ENCODE peak calls at places on chromosomes 16 and 17, in eight cellular contexts. O, J, H, B, C, E, R and F are unnamed samples.

GRCh38 chr16:48978501-48978900 is 303.1 kb downstream of the CBLN1 start:
- DNase-seq in E (no peak), O (no peak), B (no peak), R (no peak), J (no peak), H (no peak), C (no peak), F (no peak)

GRCh38 chr16:47927330-47927729 is 228.5 kb downstream of the ABCC12 start:
- DNase-seq in R (no peak), H (no peak), J (no peak), C (no peak), O (no peak), B (no peak), E (no peak), F (no peak)

GRCh38 chr16:27779719-27780161 is 229.8 kb downstream of the KATNIP start:
- DNase-seq in C (no peak), E (peak), J (no peak), R (peak), H (no peak), O (peak), B (no peak), F (no peak)

GRCh38 chr16:30350134-30350871 is 4.8 kb downstream of the CD2BP2 start:
- DNase-seq in R (no peak), H (no peak), B (peak), C (peak), O (no peak), E (no peak), J (no peak), F (no peak)

GRCh38 chr16:30053376-30054015 is 12.1 kb upstream of the ALDOA start:
- DNase-seq in R (no peak), O (no peak), J (no peak), B (no peak), C (no peak), H (no peak), E (peak), F (no peak)

GRCh38 chr16:55367301-55367745 is 43.3 kb downstream of the IRX6 start:
- DNase-seq in C (no peak), E (no peak), H (no peak), B (no peak), R (no peak), O (no peak), J (no peak), F (no peak)

GRCh38 chr17:11539637-11540036 is 58.6 kb upstream of the DNAH9 start:
- DNase-seq in J (no peak), O (no peak), B (no peak), C (no peak), R (no peak), H (no peak), E (no peak), F (no peak)

GRCh38 chr17:17565471-17566365 is 25.8 kb downstream of the PEMT start:
- DNase-seq in B (no peak), J (no peak), C (no peak), E (no peak), R (no peak), O (no peak), H (no peak), F (no peak)

GRCh38 chr17:75454193-75454592 is 2.2 kb upstream of the TMEM94 start:
- DNase-seq in R (no peak), H (no peak), E (no peak), J (no peak), C (no peak), B (peak), O (no peak), F (no peak)

GRCh38 chr16:15759070-15759469 is 97.8 kb downstream of the MYH11 start:
- DNase-seq in J (no peak), H (no peak), O (no peak), E (no peak), C (no peak), R (no peak), B (no peak), F (no peak)

GRCh38 chr17:74780443-74781238 is 4.5 kb upstream of the NAT9 start:
- DNase-seq in J (no peak), C (no peak), B (no peak), O (peak), E (peak), H (no peak), R (no peak), F (no peak)

GRCh38 chr17:83041305-83041704 is 38.1 kb upstream of the METRNL start:
- DNase-seq in O (peak), J (no peak), H (no peak), E (no peak), R (no peak), B (no peak), C (no peak), F (no peak)

GRCh38 chr16:85220125-85220839 is 108.0 kb upstream of the CIBAR2 start:
- DNase-seq in O (no peak), R (peak), B (no peak), H (peak), E (no peak), J (no peak), C (peak), F (peak)

GRCh38 chr17:76493505-76494167 is 7.6 kb downstream of the RHBDF2 start:
- DNase-seq in J (no peak), H (no peak), E (no peak), R (peak), O (no peak), C (peak), B (no peak), F (no peak)

GRCh38 chr17:57939797-57940196 is 15.4 kb downstream of the CUEDC1 start:
- DNase-seq in C (peak), E (peak), R (no peak), H (no peak), B (peak), J (no peak), O (no peak), F (no peak)

GRCh38 chr17:27807567-27808470 is 7.5 kb upstream of the NOS2 start:
- DNase-seq in B (peak), E (peak), O (no peak), C (peak), H (no peak), J (no peak), R (peak), F (no peak)

GRCh38 chr17:19750835-19751234 is 2.7 kb upstream of the ALDH3A1 start:
- DNase-seq in J (no peak), E (no peak), O (peak), C (no peak), R (no peak), B (no peak), H (no peak), F (no peak)

GRCh38 chr16:66289051-66289680 is 77.3 kb upstream of the CDH5 start:
- DNase-seq in E (no peak), C (no peak), B (no peak), J (no peak), H (no peak), R (no peak), O (no peak), F (peak)

GRCh38 chr16:3659200-3659599 is 4.7 kb downstream of the DNASE1 start:
- DNase-seq in J (no peak), O (no peak), C (no peak), R (no peak), B (no peak), E (no peak), H (no peak), F (peak)

GRCh38 chr16:10878644-10879498 is 1.9 kb downstream of the CIITA start:
- DNase-seq in R (peak), C (peak), E (no peak), O (no peak), H (peak), J (no peak), B (no peak), F (peak)

GRCh38 chr16:14505846-14506245 is 124.2 kb downstream of the PARN start:
- DNase-seq in O (peak), J (no peak), C (no peak), B (no peak), H (no peak), R (no peak), E (no peak), F (no peak)

GRCh38 chr17:19315104-19315503 is 47.4 kb downstream of the B9D1 start:
- DNase-seq in R (no peak), O (no peak), J (no peak), H (no peak), B (no peak), C (no peak), E (no peak), F (peak)

GRCh38 chr17:36723459-36723858 is 122.1 kb downstream of the MRM1 start:
- DNase-seq in J (no peak), C (no peak), H (no peak), O (no peak), E (no peak), R (no peak), B (no peak), F (no peak)

GRCh38 chr17:5763595-5763994 is 179.3 kb upstream of the NLRP1 start:
- DNase-seq in O (no peak), J (no peak), C (no peak), H (no peak), E (no peak), B (no peak), R (no peak), F (no peak)

GRCh38 chr16:27365142-27366089 is 36.6 kb upstream of the IL21R start:
- DNase-seq in E (no peak), J (no peak), C (no peak), R (no peak), H (no peak), O (peak), B (no peak), F (no peak)

DNA sequence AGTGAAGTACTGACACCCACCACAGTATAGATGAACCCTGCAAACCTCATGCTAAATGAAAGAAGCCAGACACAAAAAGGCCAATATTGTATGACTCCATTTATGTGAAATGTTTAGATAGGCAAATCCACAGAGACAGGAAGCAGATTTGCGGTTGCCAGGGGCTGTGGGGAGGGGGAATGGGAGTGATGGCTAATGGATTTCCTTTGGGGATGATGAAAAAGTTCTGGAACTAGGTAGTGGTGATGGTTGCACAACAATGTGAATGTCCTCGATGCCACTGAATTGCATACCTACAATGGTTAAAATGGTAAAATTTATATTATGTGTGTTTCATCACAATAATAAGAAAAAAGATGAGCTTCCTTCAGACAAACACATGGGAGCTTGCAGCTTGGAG is 28.4 kb upstream of the WFIKKN2 start:
- DNase-seq in E (no peak), B (no peak), R (no peak), C (no peak), J (no peak), H (no peak), O (no peak), F (no peak)
- H3K4me3 ChIP-seq in E (no peak), B (no peak), R (no peak), C (no peak), J (no peak), H (no peak), O (no peak), F (no peak)

DNA sequence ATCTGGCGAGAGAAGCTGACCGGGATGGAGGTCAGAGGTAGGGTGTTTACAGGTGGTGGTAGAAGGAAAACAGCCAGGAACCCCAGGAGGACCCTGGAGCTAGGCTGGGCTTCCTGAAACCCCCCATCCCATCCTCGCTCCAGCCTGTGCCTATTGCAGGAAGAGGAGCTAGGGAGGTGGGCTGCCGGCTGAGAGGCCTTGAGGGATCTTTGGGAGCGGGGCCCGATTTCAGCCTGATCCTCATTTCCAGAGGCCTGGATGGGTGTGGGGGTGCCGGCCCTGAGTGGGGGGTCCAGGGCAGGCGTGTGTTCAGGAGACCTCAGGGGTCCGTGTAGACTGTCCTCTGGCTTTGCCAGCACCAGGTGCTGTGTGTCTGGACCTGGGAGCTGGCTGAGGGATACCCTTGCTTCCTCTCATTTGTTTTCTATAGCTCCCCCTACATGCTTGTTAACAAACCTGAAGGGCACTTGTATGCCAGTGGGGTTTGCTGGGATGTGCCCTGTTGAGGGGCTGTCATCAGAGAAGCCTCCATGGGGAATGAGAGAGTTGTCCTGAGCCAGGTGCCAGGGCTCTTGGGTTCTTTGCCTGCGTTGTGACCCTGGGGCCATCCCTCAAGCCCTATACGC is 18.9 kb upstream of the RAP1GAP2 start:
- DNase-seq in H (no peak), J (no peak), E (no peak), C (no peak), O (no peak), R (no peak), B (no peak), F (no peak)
- TF ChIP-seq CTCF in H (no peak), J (no peak), E (no peak), C (no peak), O (peak), R (no peak), B (no peak), F (no peak)

DNA sequence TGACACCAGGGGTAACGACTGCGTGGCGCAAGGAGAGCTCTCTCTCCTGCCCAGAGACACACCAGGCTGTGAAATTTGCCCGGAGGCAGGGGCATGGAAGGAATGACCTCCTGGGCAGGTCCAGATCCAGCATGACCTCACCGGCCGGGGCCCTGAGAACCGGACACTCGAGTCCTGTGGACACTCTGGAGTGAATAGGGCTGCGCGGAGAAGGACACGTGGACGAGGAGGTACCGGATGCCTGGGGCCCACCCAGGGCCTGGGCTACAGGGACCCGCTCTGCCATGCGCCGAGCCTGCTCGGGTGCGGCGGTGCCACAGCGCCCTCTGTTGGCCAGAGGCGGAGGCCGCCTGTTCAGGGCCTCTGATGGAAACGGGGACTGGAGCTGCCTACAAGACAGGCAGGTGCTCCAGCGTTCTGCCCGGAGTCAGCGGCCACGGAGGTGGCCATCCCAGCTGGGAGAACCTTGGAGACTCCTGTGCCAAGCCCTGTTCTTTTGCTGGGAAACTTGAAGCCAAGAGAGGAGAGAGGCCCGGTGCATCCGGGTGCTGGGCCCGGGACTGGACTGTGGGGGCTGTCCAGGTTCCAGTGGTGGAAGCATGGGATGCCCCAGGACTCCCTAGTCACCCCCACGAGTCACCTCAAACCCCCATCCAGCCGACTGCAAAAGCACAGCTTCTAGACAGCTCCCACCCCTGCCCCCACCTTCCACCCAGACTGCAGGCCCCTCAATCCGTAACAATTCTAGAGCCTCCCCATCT is 19.3 kb upstream of the NXPH3 start:
- DNase-seq in R (peak), B (no peak), C (peak), E (peak), O (peak), J (no peak), H (peak), F (peak)
- TF ChIP-seq POLR2A in R (no peak), B (no peak), C (no peak), E (no peak), O (no peak), J (no peak), H (no peak), F (no peak)

GRCh38 chr17:7293821-7294613 is 422 bp downstream of the YBX2 start:
- DNase-seq in E (peak), O (no peak), J (no peak), R (peak), B (no peak), C (peak), H (no peak), F (no peak)
- H3K4me3 ChIP-seq in E (no peak), O (peak), J (no peak), R (peak), B (no peak), C (peak), H (peak), F (peak)

GRCh38 chr17:47843391-47843730 is 2.3 kb upstream of the SCRN2 start:
- DNase-seq in H (no peak), C (no peak), B (no peak), J (no peak), O (no peak), R (no peak), E (no peak), F (no peak)

GRCh38 chr17:47844230-47844629 is 3.2 kb upstream of the SCRN2 start:
- DNase-seq in B (no peak), O (no peak), E (no peak), H (no peak), J (no peak), C (no peak), R (no peak), F (no peak)

GRCh38 chr17:47847341-47848197 is 3.4 kb downstream of the SP6 start:
- DNase-seq in E (no peak), B (no peak), H (no peak), O (no peak), R (no peak), C (no peak), J (no peak), F (no peak)

GRCh38 chr17:47846741-47847340 is 4.1 kb downstream of the SP6 start:
- DNase-seq in B (no peak), O (no peak), R (no peak), H (no peak), E (no peak), J (no peak), C (no peak), F (no peak)

DNA sequence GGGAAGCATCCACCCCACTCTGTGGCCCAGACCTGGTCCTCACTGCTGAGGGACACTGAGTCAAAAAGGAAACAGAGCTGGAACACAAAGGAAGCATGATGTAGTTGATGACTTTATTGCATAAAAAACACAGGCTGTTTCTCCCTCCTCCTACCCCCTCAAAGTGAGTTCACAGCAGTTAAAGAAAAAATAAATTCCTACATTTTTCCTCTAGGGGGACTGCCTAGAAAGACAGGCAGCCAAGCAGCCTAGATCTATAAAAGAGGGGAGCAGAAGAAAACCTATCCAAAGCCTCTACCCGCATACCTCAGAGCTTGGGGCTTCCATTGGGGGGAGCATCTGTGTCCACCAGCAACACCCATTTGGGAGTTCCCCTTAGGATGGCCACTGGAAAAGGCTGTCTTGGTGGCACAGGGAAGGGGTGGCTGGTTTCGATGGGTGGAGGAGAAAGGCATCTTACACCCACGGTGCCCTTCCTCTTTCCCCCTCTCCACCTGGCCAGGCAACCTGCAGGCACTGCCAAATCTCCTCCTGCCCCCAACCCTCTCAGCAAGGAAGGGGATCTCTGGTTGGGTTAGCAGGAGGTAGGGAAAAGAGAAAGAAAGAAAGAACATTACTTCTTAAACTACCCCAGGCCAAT is 3.9 kb upstream of the SCRN2 start:
- DNase-seq in C (no peak), R (no peak), H (no peak), E (peak), B (no peak), J (no peak), O (no peak), F (no peak)
- TF ChIP-seq CTCF in C (peak), R (no peak), H (no peak), E (peak), B (peak), J (no peak), O (peak), F (no peak)

DNA sequence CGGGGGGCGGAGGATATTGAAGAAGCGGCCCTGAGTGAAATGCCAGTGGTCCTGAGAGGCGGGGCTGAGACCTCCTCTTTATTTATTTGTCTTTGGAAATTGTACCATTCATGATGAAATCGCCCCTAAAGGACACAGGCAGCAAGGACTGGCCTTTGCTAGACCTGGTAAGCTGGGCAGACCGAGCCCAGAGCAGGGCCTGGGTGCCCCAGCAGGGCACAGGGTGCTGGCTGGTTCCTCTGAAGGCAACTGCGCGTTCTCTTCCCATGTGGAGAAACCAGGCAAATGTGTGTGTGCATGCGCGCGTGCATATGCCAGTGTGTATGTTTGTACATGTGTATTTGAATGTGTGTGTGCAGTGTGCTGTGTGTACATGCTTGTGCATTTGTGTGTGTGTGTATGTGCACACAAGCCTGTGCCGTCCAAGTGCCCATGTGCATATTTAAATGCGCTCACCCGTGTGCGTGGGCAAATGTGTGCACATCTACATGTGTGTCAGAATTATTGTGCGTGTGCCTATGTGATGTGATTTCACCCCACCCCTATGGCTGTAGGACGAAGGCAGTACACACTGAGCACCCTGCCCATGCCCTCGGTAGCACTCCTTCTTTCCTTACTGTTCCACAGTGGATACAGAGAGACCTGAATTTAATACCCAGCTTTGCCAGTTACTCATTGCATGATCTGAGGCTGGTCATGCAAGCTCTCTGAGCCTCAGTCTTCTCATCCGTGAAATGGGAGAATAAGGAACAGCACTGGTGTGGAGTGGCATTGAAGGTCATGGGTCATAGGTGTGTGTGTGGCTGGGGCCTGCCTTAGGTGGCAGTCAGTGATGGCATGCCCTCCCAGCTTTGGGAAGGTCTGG is 105.2 kb downstream of the CMIP start:
- DNase-seq in B (no peak), J (no peak), O (no peak), E (no peak), C (no peak), R (no peak), H (no peak), F (no peak)
- TF ChIP-seq POLR2A in B (no peak), J (no peak), O (no peak), E (no peak), C (no peak), R (no peak), H (no peak), F (no peak)

GRCh38 chr17:63279498-63280230 is 166.4 kb downstream of the CYB561 start:
- DNase-seq in H (no peak), R (no peak), B (no peak), O (no peak), E (no peak), C (no peak), J (no peak), F (no peak)
- H3K4me3 ChIP-seq in H (no peak), R (no peak), B (no peak), O (no peak), E (no peak), C (no peak), J (no peak), F (no peak)

GRCh38 chr16:87864331-87864989 is 4.8 kb downstream of the SLC7A5 start:
- DNase-seq in R (no peak), H (no peak), C (no peak), O (peak), E (no peak), J (no peak), B (no peak), F (no peak)
- TF ChIP-seq CTCF in R (no peak), H (no peak), C (no peak), O (no peak), E (no peak), J (no peak), B (no peak), F (no peak)